ENCODE peak calls at places on chromosomes 7 and 10, in four cellular contexts. F, B, D and R are unnamed samples.

GRCh38 chr10:61211468-61211867 is 241.7 kb downstream of the TMEM26 start:
- DNase-seq in D (no peak), F (no peak), B (no peak), R (no peak)

GRCh38 chr7:68256295-68256694 is 1259.7 kb downstream of the TYW1 start:
- DNase-seq in D (no peak), F (no peak), B (no peak), R (no peak)

GRCh38 chr7:44077061-44077460 is 5.3 kb downstream of the POLM start:
- DNase-seq in B (no peak), F (no peak), D (no peak), R (no peak)

GRCh38 chr10:788796-789748 is 99.6 kb upstream of the DIP2C start:
- DNase-seq in F (peak), B (peak), D (no peak), R (peak)

GRCh38 chr7:152640829-152641228 is 35.1 kb downstream of the XRCC2 start:
- DNase-seq in B (no peak), F (no peak), D (no peak), R (no peak)

GRCh38 chr10:74139981-74140380 is 10.6 kb downstream of the AP3M1 start:
- DNase-seq in F (no peak), D (no peak), B (no peak), R (no peak)

GRCh38 chr10:114061148-114061547 is 17.5 kb downstream of the ADRB1 start:
- DNase-seq in B (no peak), F (no peak), D (no peak), R (no peak)

GRCh38 chr10:126569513-126570447 is 100.7 kb downstream of the C10orf90 start:
- DNase-seq in B (peak), F (no peak), D (no peak), R (no peak)

GRCh38 chr10:31207636-31208035 is 111.4 kb upstream of the ZEB1 start:
- DNase-seq in D (no peak), F (no peak), B (no peak), R (no peak)

GRCh38 chr10:29470355-29470705 is 164.4 kb downstream of the SVIL start:
- DNase-seq in F (peak), B (no peak), D (no peak), R (peak)

GRCh38 chr7:49255061-49255460 is 330.7 kb downstream of the CDC14C start:
- DNase-seq in F (no peak), D (no peak), B (no peak), R (no peak)

GRCh38 chr7:143408686-143409551 is at the start of gene EPHA1:
- DNase-seq in B (no peak), F (peak), D (no peak), R (peak)

GRCh38 chr10:101038486-101038885 is 7.5 kb downstream of the SFXN3 start:
- DNase-seq in F (peak), B (no peak), D (no peak), R (peak)

GRCh38 chr10:91013985-91014384 is 93.1 kb upstream of the ANKRD1 start:
- DNase-seq in D (no peak), F (no peak), B (no peak), R (no peak)
- TF ChIP-seq ETV6 in D (no peak), F (no peak), B (no peak), R (no peak)

GRCh38 chr10:62893036-62893435 is 76.9 kb upstream of the EGR2 start:
- DNase-seq in F (no peak), D (no peak), B (no peak), R (no peak)

GRCh38 chr10:62894156-62894555 is 78.0 kb upstream of the EGR2 start:
- DNase-seq in F (no peak), B (no peak), D (no peak), R (no peak)

GRCh38 chr10:62890395-62890794 is 74.2 kb upstream of the EGR2 start:
- DNase-seq in B (no peak), F (no peak), D (no peak), R (no peak)

GRCh38 chr10:62899316-62899715 is 83.2 kb upstream of the EGR2 start:
- DNase-seq in D (no peak), F (no peak), B (no peak), R (no peak)

GRCh38 chr10:62895058-62895457 is 78.9 kb upstream of the EGR2 start:
- DNase-seq in F (no peak), D (no peak), B (no peak), R (no peak)
- TF ChIP-seq TCF7 in F (no peak), D (no peak), B (no peak), R (no peak)

GRCh38 chr10:71812913-71813590 is 38.0 kb downstream of the PSAP start:
- DNase-seq in F (no peak), B (no peak), D (no peak), R (no peak)

GRCh38 chr10:71811351-71811750 is 38.0 kb upstream of the VSIR start:
- DNase-seq in F (no peak), B (no peak), D (no peak), R (no peak)

GRCh38 chr10:71810048-71810750 is 36.9 kb upstream of the VSIR start:
- DNase-seq in F (no peak), D (no peak), B (no peak), R (no peak)

GRCh38 chr10:71809628-71810027 is 36.3 kb upstream of the VSIR start:
- DNase-seq in F (no peak), B (no peak), D (no peak), R (no peak)

GRCh38 chr10:71812016-71812912 is 38.8 kb downstream of the PSAP start:
- DNase-seq in B (peak), D (no peak), F (peak), R (peak)
- TF ChIP-seq ETV6 in B (no peak), D (no peak), F (no peak), R (no peak)

GRCh38 chr7:154693646-154694045 is 309.3 kb downstream of the PAXIP1 start:
- DNase-seq in F (no peak), D (no peak), B (no peak), R (no peak)

GRCh38 chr7:154698726-154699291 is 304.1 kb downstream of the PAXIP1 start:
- DNase-seq in D (no peak), F (peak), B (peak), R (no peak)

GRCh38 chr7:154695836-154696235 is 307.1 kb downstream of the PAXIP1 start:
- DNase-seq in F (no peak), B (no peak), D (no peak), R (no peak)

GRCh38 chr7:154699421-154699820 is 303.5 kb downstream of the PAXIP1 start:
- DNase-seq in F (no peak), D (no peak), B (no peak), R (no peak)

DNA sequence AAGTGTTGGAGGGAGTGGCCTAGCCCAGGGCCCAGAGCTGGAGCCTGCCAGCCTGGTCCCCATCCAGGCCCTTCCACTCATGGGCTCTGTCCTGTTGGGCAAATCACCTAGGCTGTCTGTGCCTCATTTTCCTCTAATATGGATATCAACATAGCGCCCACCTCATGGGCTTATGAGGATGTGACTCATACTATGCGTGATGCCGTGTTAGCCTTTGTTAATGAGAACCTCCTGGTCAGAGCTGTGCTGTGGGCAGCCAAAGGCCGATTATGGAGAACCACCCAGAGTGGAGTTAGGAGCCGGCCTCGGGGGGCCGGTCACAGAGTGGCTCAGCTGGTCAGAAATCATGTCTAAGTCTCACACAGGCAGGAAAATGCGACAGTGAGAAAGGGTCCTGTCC is 306.4 kb downstream of the PAXIP1 start:
- DNase-seq in F (no peak), B (no peak), D (no peak), R (no peak)
- TF ChIP-seq TCF7 in F (no peak), B (no peak), D (no peak), R (no peak)

DNA sequence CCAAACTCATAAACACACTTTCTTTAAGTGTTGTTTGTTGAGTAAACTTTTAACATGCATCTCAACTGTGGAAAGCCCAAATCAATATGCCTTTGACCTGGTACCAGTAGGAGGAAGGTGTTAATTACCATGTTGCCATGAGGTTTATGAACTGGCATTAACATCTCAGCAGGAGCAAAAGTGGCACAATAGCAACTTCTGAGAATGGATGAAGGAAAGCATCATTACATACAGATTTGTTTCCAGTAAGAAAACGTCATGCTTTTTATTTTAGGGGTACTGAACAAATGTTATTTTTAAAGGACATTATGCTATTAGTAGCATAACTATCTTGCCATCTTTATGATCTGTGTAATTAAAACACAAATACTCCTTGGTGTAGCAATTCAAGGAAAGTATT is 51.1 kb downstream of the ARMC3 start:
- DNase-seq in F (no peak), B (no peak), D (no peak), R (no peak)
- TF ChIP-seq ETV6 in F (no peak), B (no peak), D (no peak), R (no peak)

DNA sequence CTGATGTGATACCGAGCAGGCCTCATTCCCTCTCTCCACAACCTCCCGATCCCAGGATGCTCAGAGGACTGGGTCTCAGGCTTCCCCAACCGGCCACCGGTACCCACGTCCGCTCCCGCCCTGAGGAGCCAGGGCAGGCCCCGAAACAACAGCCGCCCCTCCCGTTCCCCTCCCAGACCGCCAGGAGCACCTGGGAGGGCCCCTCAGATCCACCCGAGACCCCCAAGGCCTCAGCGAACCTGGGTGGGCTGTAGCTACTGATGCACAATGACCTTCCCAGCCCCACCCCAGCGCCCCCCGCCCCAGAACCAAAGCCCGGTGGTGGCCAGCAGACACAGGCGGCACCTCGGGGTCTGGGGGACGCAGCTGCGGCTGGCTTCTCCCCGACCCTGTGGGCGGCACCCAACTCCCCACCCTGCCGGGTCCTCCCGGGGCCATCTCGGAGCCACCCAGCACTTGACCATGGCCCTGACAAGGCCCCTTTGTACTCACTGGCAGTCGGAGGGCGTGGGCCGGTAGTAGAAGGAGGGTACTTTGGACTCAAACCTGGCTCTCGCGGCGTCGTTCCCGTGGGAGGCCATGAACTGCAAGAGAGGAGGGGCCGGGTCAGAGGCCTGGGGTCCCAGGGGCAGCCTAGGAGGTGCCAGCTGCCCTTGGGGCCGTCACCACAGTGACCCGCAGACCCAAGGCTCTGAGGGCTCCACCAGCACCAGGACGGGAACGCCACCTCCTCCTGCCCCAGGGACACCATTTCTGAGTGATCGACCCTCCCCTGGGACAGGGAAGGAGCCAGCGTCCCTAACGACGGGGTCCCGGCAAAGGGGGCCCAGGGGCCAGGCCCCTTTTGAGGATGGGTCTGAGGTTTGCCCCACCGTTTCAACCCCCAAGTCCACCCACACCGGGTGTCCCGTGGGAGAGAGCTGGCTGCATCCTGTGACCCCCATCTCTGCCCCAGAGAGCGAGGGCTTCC is 28.1 kb downstream of the ADAP1 start:
- DNase-seq in F (no peak), B (peak), D (no peak), R (peak)
- TF ChIP-seq TCF7 in F (no peak), B (no peak), D (no peak), R (no peak)

DNA sequence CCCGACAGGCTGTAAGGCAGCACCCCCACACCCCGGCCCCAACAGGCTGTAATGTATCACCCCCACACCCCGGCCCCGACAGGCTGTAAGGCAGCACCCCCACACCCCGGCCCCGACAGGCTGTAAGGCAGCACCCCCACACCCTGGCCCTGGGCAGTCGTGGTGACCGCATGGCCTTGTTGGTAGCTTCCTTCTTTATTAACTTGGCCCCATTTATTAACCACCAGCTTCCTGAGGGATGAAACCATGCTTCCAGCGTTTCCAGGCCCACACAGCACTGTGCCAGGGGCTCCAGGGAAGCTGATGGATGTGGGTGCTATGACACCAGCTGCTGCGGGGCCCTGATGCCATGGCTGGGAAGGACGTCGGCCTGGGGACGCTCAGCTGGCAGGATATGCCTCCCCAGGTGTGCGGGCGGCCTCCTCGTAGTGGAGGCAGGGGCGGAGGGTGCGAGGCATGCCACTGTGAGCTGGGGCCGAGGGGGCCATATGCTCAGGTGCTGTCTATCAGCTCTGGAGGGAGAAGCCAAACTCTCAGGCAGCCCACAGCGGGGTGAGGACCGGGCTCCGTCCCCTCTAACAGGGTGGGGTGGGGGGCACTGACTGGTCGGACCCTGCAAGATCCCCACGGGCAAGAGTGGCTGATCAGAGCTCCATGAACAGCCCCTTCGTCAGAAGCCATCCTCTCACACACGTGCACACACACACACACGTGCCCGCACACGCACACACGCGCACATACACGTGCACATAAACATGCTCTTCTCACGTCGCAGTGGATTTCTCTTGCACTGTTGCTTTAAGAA is 311.0 kb downstream of the PTPRN2 start:
- DNase-seq in B (no peak), F (no peak), D (no peak), R (peak)
- TF ChIP-seq ETV6 in B (no peak), F (no peak), D (no peak), R (no peak)

GRCh38 chr7:29017666-29018065 is 59.5 kb upstream of the TRIL start:
- DNase-seq in F (no peak), B (no peak), D (no peak), R (no peak)
- TF ChIP-seq TCF7 in F (no peak), B (no peak), D (no peak), R (no peak)